ENCODE peak calls at places on chromosomes 13 and 19, in seven cellular contexts. U, Q, T, I, O, J and A are unnamed samples.

GRCh38 chr19:33174186-33174585 is 19.9 kb upstream of the LRP3 start:
- DNase-seq in U (no peak), Q (no peak), T (no peak), I (no peak), O (no peak), J (no peak), A (no peak)

GRCh38 chr19:10961763-10962536 is 1.1 kb downstream of the SMARCA4 start:
- DNase-seq in U (peak; percentile 33), Q (no peak), T (no peak), I (no peak), O (no peak), J (no peak), A (no peak)

GRCh38 chr13:30846311-30846710 is 59.8 kb upstream of the MEDAG start:
- DNase-seq in U (no peak), Q (no peak), T (no peak), I (no peak), O (no peak), J (no peak), A (no peak)

GRCh38 chr13:26954981-26955380 is 194.4 kb upstream of the GPR12 start:
- DNase-seq in U (no peak), Q (no peak), T (no peak), I (no peak), O (no peak), J (no peak), A (no peak)

GRCh38 chr19:16594131-16594586 is 21.9 kb upstream of the SLC35E1 start:
- DNase-seq in U (no peak), Q (no peak), T (no peak), I (no peak), O (no peak), J (no peak), A (no peak)

GRCh38 chr13:51341232-51341631 is 1.7 kb downstream of the SERPINE3 start:
- DNase-seq in U (no peak), Q (no peak), T (no peak), I (no peak), O (no peak), J (no peak), A (no peak)

GRCh38 chr13:110528911-110529310 is 32.6 kb downstream of the RAB20 start:
- DNase-seq in U (no peak), Q (no peak), T (no peak), I (no peak), O (no peak), J (no peak), A (no peak)

GRCh38 chr13:99903140-99903539 is 68.4 kb downstream of the ZIC5 start:
- DNase-seq in U (no peak), Q (no peak), T (no peak), I (no peak), O (no peak), J (no peak), A (no peak)

GRCh38 chr19:14347999-14348889 is 33.0 kb upstream of the ADGRE5 start:
- DNase-seq in U (peak; percentile 80), Q (peak; percentile 95), T (no peak), I (peak; percentile 19), O (no peak), J (peak; percentile 28), A (peak; percentile 64)

GRCh38 chr19:4969772-4970531 is 1.0 kb downstream of the KDM4B start:
- DNase-seq in U (peak; percentile 44), Q (peak; percentile 47), T (no peak), I (no peak), O (peak; percentile 27), J (no peak), A (no peak)

GRCh38 chr13:39498471-39499114 is 104.4 kb downstream of the LHFPL6 start:
- DNase-seq in U (no peak), Q (no peak), T (no peak), I (no peak), O (no peak), J (no peak), A (no peak)

GRCh38 chr19:4519521-4520277 is 1.4 kb upstream of the PLIN4 start:
- DNase-seq in U (no peak), Q (no peak), T (no peak), I (no peak), O (no peak), J (no peak), A (no peak)

GRCh38 chr19:17346109-17346671 is 8.8 kb downstream of the GTPBP3 start:
- DNase-seq in U (peak; percentile 86), Q (peak; percentile 89), T (peak; percentile 60), I (peak; percentile 63), O (peak; percentile 42), J (peak; percentile 39), A (peak; percentile 65)

GRCh38 chr13:22944378-22944777 is 236.4 kb upstream of the SGCG start:
- DNase-seq in U (peak; percentile 24), Q (no peak), T (no peak), I (no peak), O (no peak), J (no peak), A (no peak)

GRCh38 chr13:31320946-31321345 is 121.2 kb downstream of the B3GLCT start:
- DNase-seq in U (no peak), Q (no peak), T (no peak), I (no peak), O (no peak), J (no peak), A (no peak)

GRCh38 chr13:24489721-24490120 is 22.9 kb downstream of the PARP4 start:
- DNase-seq in U (no peak), Q (no peak), T (no peak), I (no peak), O (no peak), J (no peak), A (no peak)

GRCh38 chr19:40388486-40388885 is 1.5 kb downstream of the HIPK4 start:
- DNase-seq in U (no peak), Q (no peak), T (no peak), I (no peak), O (no peak), J (no peak), A (no peak)

DNA sequence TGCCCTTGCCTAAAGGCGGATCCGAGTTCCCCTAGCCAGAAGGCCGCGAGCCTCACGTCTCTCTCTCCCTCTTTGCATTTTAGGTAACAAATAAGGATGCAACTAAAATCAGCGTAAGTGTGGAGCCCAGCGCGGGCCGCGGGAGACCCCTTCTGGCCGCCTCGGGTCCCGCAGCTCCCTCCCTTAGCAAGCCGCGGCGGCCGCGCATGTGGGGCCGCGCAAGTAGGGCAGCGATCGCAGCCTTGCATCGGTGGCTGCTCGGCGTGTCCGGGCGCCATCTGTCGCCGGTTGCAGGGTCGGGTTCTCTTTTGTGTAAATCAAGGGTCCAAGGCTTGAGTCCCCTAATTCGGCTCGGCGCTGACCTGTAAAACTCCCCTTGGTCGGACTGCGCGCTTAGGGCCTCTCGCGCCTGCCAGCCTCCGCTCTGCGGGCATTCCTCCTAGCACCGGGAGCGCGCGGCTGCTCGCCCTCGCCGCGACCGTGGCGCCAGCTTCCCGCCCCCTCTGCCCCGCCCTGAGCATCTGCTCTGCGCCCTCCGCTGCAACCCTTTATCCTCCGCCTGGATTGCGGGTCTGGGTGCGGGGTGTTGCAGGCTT is 2.7 kb downstream of the VSTM2B start:
- DNase-seq in U (peak; percentile 60), Q (peak; percentile 94), T (peak; percentile 31), I (peak; percentile 75), O (peak; percentile 3), J (peak; percentile 49), A (no peak)
- TF ChIP-seq JUND in U (no peak), Q (no peak), T (no peak), I (no peak), O (no peak), J (no peak), A (no peak)

GRCh38 chr19:43721469-43722048 is 5.7 kb downstream of the IRGC start:
- DNase-seq in U (no peak), Q (no peak), T (no peak), I (no peak), O (no peak), J (no peak), A (no peak)
- TF ChIP-seq JUND in U (no peak), Q (no peak), T (no peak), I (no peak), O (no peak), J (no peak), A (no peak)

DNA sequence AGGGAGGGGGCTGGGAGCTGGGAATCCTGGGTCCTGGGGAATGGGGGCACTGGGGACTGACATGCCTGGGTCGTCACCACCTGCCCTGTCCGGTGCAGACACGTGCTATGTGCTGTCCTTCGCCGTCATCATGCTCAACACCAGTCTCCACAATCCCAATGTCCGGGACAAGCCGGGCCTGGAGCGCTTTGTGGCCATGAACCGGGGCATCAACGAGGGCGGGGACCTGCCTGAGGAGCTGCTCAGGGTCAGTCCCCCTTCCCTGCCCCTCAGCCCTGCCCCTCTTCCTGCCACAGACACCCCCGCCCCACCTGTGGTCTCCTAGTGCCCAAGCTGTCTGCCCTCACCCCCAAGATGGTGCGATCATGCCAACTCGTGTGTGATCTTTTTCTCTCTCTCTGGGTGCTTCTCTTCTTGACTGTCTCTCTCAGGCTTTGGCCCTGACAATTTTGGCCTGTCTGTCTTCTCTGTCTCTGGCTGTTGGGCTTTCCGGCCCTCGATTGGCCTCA is 5.0 kb downstream of the CYTH2 start:
- DNase-seq in U (no peak), Q (no peak), T (no peak), I (no peak), O (no peak), J (no peak), A (no peak)
- TF ChIP-seq JUND in U (no peak), Q (no peak), T (no peak), I (no peak), O (no peak), J (no peak), A (no peak)

DNA sequence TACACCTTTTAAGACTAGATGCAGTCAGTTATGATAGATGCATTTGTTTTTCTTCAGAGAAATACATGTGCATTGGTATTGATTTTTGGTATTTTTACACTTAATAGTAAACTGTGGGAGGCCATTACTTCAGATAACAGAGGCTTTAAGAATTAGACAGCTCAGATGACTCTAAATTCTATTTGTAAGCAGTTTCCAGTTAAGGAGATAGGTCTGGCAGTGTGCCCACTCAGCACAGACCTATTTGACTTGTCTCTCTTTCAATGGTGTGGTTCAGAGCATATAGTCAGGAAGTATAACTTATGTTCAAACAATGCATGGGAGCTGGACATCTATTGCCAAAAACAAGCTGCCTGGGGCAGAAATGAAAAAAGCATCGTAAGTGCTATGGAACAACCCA is 370.7 kb downstream of the HS6ST3 start:
- DNase-seq in U (no peak), Q (peak; percentile 12), T (no peak), I (no peak), O (no peak), J (no peak), A (no peak)
- TF ChIP-seq JUND in U (no peak), Q (no peak), T (no peak), I (no peak), O (no peak), J (no peak), A (no peak)

DNA sequence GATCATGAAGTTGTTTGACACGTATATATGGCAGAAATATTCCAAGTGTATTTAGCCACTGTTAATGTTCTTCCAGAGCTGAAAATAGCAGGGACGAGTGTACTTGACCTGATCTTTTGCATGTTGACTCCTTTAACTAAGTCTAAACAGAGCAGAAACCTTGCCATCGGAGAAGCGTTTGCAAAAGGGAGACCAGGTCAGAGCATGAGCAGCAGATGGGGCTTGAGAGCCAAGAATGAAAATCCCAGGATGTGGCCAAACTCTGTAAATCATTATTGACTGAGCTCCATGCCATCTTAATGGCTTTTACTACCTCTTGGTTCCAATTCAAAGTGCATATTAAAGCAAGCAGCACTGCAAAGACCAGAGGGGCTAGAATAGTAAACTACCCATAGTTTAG is 55.5 kb downstream of the FAM216B start:
- DNase-seq in U (no peak), Q (no peak), T (peak; percentile 4), I (peak; percentile 5), O (no peak), J (no peak), A (no peak)
- TF ChIP-seq JUND in U (no peak), Q (no peak), T (no peak), I (no peak), O (no peak), J (no peak), A (no peak)

GRCh38 chr19:38219221-38219620 is 4.8 kb downstream of the DPF1 start:
- DNase-seq in U (no peak), Q (no peak), T (no peak), I (no peak), O (no peak), J (no peak), A (no peak)
- TF ChIP-seq JUND in U (no peak), Q (no peak), T (no peak), I (no peak), O (no peak), J (no peak), A (no peak)